ENCODE peak calls at places on chromosome 1, in four cellular contexts. J is AG09309, I is keratinocyte, C is endothelial cell. U is an unnamed sample.

GRCh38 chr1:38489844-38490270 is 369.7 kb downstream of the RRAGC start:
- DNase-seq in J (no peak), C (peak; percentile 64), I (no peak), U (peak; percentile 40)

GRCh38 chr1:52460686-52461085 is 56.3 kb downstream of the PRPF38A start:
- DNase-seq in I (no peak), C (no peak), J (peak; percentile 8), U (no peak)

GRCh38 chr1:231626951-231627614 is 493 bp downstream of the DISC1 start:
- DNase-seq in J (no peak), C (peak; percentile 64), I (no peak), U (no peak)

GRCh38 chr1:93753766-93754763 is 72.4 kb upstream of the BCAR3 start:
- DNase-seq in J (peak; percentile 80), C (no peak), I (peak; percentile 85), U (no peak)

GRCh38 chr1:24720152-24720551 is 25.1 kb upstream of the CLIC4 start:
- DNase-seq in J (no peak), I (no peak), C (peak; percentile 30), U (no peak)

GRCh38 chr1:18479484-18479883 is 1.2 kb upstream of the KLHDC7A start:
- DNase-seq in I (no peak), J (no peak), C (no peak), U (no peak)

GRCh38 chr1:230426246-230427101 is at the start of gene PGBD5:
- DNase-seq in I (no peak), J (no peak), C (peak; percentile 85), U (peak; percentile 92)

GRCh38 chr1:227038401-227038800 is 98.3 kb downstream of the COQ8A start:
- DNase-seq in J (peak; percentile 20), I (no peak), C (no peak), U (no peak)

GRCh38 chr1:90717665-90718410 is 736 bp upstream of the BARHL2 start:
- DNase-seq in C (peak; percentile 61), I (no peak), J (no peak), U (peak; percentile 87)

GRCh38 chr1:220278991-220279390 is 6.7 kb upstream of the RAB3GAP2 start:
- DNase-seq in J (no peak), C (no peak), I (no peak), U (no peak)

GRCh38 chr1:182281541-182281940 is 110.0 kb downstream of the GLUL start:
- DNase-seq in C (no peak), J (no peak), I (no peak), U (no peak)

GRCh38 chr1:5959087-5959486 is 33.1 kb downstream of the NPHP4 start:
- DNase-seq in I (no peak), J (no peak), C (no peak), U (no peak)

GRCh38 chr1:67191668-67192520 is 25.6 kb downstream of the IL23R start:
- DNase-seq in C (no peak), I (no peak), J (no peak), U (no peak)

GRCh38 chr1:4655674-4656532 is 1.5 kb downstream of the AJAP1 start:
- DNase-seq in J (no peak), C (peak; percentile 78), I (no peak), U (peak; percentile 47)

GRCh38 chr1:244063498-244063897 is 12.4 kb downstream of the ZBTB18 start:
- DNase-seq in I (no peak), J (no peak), C (no peak), U (no peak)

GRCh38 chr1:40665335-40666171 is at the start of gene RIMS3:
- DNase-seq in I (no peak), C (peak; percentile 86), J (no peak), U (peak; percentile 90)
- TF ChIP-seq CTCF in I (no peak), C (no peak), J (no peak), U (peak; percentile 48)

GRCh38 chr1:167293057-167293456 is 72.4 kb downstream of the POU2F1 start:
- DNase-seq in C (no peak), I (no peak), J (no peak), U (no peak)

GRCh38 chr1:167297222-167298214 is 76.8 kb downstream of the POU2F1 start:
- DNase-seq in J (no peak), C (no peak), I (no peak), U (no peak)

GRCh38 chr1:167292216-167292615 is 71.5 kb downstream of the POU2F1 start:
- DNase-seq in C (no peak), I (no peak), J (no peak), U (no peak)

GRCh38 chr1:167291539-167292195 is 71.0 kb downstream of the POU2F1 start:
- DNase-seq in C (no peak), J (no peak), I (no peak), U (no peak)

GRCh38 chr1:167294528-167294927 is 73.8 kb downstream of the POU2F1 start:
- DNase-seq in I (no peak), C (no peak), J (no peak), U (no peak)
- TF ChIP-seq CTCF in I (no peak), C (no peak), J (no peak), U (no peak)

GRCh38 chr1:50704126-50704525 is 255.9 kb downstream of the FAF1 start:
- DNase-seq in C (peak; percentile 40), I (no peak), J (no peak), U (no peak)
- TF ChIP-seq CTCF in C (peak; percentile 93), I (peak; percentile 60), J (peak; percentile 76), U (peak; percentile 72)

DNA sequence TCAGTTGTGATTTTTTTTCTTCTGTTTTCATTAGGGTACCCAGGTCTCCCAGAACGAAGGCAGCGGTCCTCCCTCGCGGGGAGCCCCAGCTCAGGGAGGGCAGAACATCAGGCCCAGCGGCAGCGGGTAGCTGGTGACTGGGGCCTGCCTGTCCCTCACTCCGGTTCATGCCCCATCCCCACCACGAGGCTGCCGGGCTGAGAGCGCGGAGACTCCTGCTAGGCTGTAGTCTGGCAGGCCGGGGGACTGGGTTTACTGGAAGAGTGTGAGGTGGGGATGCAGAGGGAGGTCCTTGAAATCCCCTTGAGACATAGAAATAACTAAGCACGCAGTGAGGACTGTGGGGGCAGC is 10.5 kb downstream of the BRINP2 start:
- DNase-seq in C (peak; percentile 15), I (no peak), J (no peak), U (peak; percentile 36)
- TF ChIP-seq CTCF in C (no peak), I (no peak), J (no peak), U (no peak)

GRCh38 chr1:41513388-41513745 is 28.9 kb upstream of the EDN2 start:
- DNase-seq in C (peak; percentile 49), J (no peak), I (no peak), U (no peak)
- TF ChIP-seq CTCF in C (peak; percentile 63), J (peak; percentile 41), I (peak; percentile 52), U (peak; percentile 15)

GRCh38 chr1:1376551-1377226 is 1.7 kb upstream of the AURKAIP1 start:
- DNase-seq in J (no peak), C (no peak), I (no peak), U (no peak)

GRCh38 chr1:1373493-1374067 is 1.4 kb downstream of the AURKAIP1 start:
- DNase-seq in J (no peak), C (no peak), I (no peak), U (no peak)

GRCh38 chr1:1373051-1373450 is 2.0 kb downstream of the AURKAIP1 start:
- DNase-seq in C (no peak), I (no peak), J (no peak), U (no peak)

GRCh38 chr1:1374068-1374860 is 743 bp downstream of the AURKAIP1 start:
- DNase-seq in J (no peak), C (no peak), I (no peak), U (no peak)

DNA sequence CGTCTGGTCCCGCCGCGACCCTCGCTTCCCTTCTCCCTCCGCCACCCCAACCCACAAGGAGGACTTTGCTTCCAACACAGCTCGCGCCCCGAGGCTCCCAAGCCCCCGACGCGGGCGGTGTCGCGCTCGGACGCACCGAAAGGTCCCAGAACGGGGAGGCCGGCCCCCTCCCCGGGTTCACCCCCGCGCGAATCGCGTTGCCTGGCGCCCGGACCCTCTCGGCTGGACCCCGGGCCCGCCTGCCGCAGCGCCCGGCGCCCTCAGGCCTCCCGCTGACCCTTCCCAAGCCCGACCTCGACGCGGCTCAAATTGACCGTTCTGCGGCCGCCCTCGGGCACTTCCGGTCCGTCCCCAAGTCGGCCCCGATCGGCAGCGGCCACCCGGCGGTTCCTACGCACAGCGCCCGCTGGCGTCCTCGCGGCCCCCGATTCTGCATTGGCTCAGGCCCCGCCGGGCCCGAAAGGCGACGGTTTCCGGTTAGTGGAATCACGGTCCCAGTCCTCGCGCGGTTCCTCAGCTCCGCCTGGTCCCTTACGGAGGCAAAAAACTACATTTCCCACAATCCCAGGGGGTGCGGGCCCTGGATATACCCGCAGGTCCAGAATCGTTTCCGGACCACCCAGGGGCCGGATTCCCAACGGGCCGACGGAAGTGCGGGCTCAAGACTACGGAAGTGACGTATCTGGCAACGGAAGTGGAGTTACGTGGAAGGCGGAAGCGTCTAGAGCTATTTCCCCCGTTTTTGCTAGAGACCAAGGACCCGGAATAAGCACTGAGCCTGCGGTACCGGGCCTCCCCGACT is at the start of gene AURKAIP1:
- DNase-seq in C (peak; percentile 94), J (peak; percentile 99), I (peak; percentile 95), U (peak; percentile 81)
- TF ChIP-seq CTCF in C (no peak), J (peak; percentile 26), I (peak; percentile 57), U (no peak)

DNA sequence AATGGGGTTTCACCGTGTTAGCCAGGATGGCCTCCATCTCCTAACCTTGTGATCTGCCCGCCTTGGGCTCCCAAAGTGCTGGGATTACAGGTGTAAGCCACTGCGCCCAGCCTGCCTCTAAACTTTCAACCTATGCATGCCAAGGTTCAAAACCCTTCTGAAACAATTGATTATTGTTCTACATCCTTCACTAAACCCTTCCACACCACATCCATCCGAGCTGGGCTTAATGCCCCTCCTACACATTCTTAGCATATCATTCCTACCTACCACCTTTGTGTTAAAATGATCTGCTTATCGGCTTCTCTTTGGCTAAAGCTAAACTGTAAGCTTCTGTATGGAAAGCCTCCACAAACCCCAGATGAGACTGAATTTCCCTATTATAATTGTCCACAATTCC is 40.8 kb upstream of the DOCK7 start:
- DNase-seq in I (no peak), J (no peak), C (no peak), U (no peak)
- TF ChIP-seq CTCF in I (no peak), J (no peak), C (no peak), U (no peak)

GRCh38 chr1:8113257-8114220 is 87.4 kb upstream of the ERRFI1 start:
- DNase-seq in C (no peak), J (no peak), I (no peak), U (no peak)
- TF ChIP-seq CTCF in C (no peak), J (no peak), I (no peak), U (no peak)

GRCh38 chr1:101996830-101997485 is at the start of gene OLFM3:
- DNase-seq in I (no peak), J (no peak), C (peak; percentile 80), U (peak; percentile 17)

GRCh38 chr1:101992816-101993575 is 3.7 kb downstream of the OLFM3 start:
- DNase-seq in C (no peak), I (no peak), J (no peak), U (no peak)

GRCh38 chr1:101995984-101996731 is 568 bp downstream of the OLFM3 start:
- DNase-seq in I (no peak), J (no peak), C (peak; percentile 8), U (peak; percentile 15)

GRCh38 chr1:101993703-101994102 is 3.0 kb downstream of the OLFM3 start:
- DNase-seq in C (no peak), J (no peak), I (no peak), U (no peak)
- TF ChIP-seq CTCF in C (no peak), J (no peak), I (no peak), U (peak; percentile 19)